ENCODE peak calls at places on chromosome 22, in four cellular contexts. Q is adrenal gland, T is cardiac muscle cell, W is body of pancreas. E is an unnamed sample.

GRCh38 chr22:21029486-21030025 is 2.8 kb downstream of the SLC7A4 start:
- DNase-seq in Q (no peak), T (no peak), W (no peak), E (no peak)

GRCh38 chr22:47597041-47597440 is 834.6 kb downstream of the TBC1D22A start:
- DNase-seq in Q (no peak), T (no peak), W (no peak), E (no peak)

GRCh38 chr22:49299821-49300231 is 527.8 kb downstream of the BRD1 start:
- DNase-seq in Q (peak), T (no peak), W (no peak), E (peak)

GRCh38 chr22:44288951-44289350 is 23.8 kb downstream of the SHISAL1 start:
- DNase-seq in Q (no peak), T (no peak), W (no peak), E (no peak)

GRCh38 chr22:18116634-18117033 is 6.0 kb downstream of the TUBA8 start:
- DNase-seq in Q (no peak), T (no peak), W (no peak), E (no peak)

GRCh38 chr22:38719196-38719595 is 13.5 kb downstream of the GTPBP1 start:
- DNase-seq in Q (peak), T (no peak), W (no peak), E (no peak)

GRCh38 chr22:40183029-40183581 is 5.4 kb downstream of the TNRC6B start:
- DNase-seq in Q (no peak), T (peak), W (peak), E (no peak)

GRCh38 chr22:22071455-22071854 is 88.9 kb upstream of the TOP3B start:
- DNase-seq in Q (no peak), T (no peak), W (no peak), E (no peak)

GRCh38 chr22:48721394-48721666 is 1106.3 kb downstream of the BRD1 start:
- DNase-seq in Q (no peak), T (no peak), W (peak), E (no peak)

GRCh38 chr22:48418831-48419230 is 1408.8 kb downstream of the BRD1 start:
- DNase-seq in Q (no peak), T (no peak), W (no peak), E (no peak)

GRCh38 chr22:38948181-38948940 is 9.0 kb upstream of the APOBEC3A start:
- DNase-seq in Q (no peak), T (no peak), W (no peak), E (peak)

GRCh38 chr22:32378703-32379272 is 21.1 kb downstream of the RFPL3 start:
- DNase-seq in Q (no peak), T (peak), W (no peak), E (no peak)

GRCh38 chr22:49873228-49873940 is 19.7 kb downstream of the ZBED4 start:
- DNase-seq in Q (no peak), T (no peak), W (no peak), E (no peak)

GRCh38 chr22:39731881-39732555 is 161.5 kb downstream of the CACNA1I start:
- DNase-seq in Q (no peak), T (no peak), W (no peak), E (no peak)

GRCh38 chr22:50706481-50707125 is 31.4 kb upstream of the ACR start:
- DNase-seq in Q (no peak), T (no peak), W (no peak), E (no peak)

GRCh38 chr22:44723801-44724200 is 21.8 kb downstream of the PRR5 start:
- DNase-seq in Q (no peak), T (no peak), W (no peak), E (no peak)

GRCh38 chr22:44365832-44366231 is 53.1 kb upstream of the SHISAL1 start:
- DNase-seq in Q (peak), T (no peak), W (no peak), E (no peak)

GRCh38 chr22:46297151-46297819 is 615 bp downstream of the GTSE1 start:
- DNase-seq in Q (peak), T (peak), W (peak), E (no peak)

GRCh38 chr22:46294784-46295183 is 1.9 kb upstream of the GTSE1 start:
- DNase-seq in Q (no peak), T (no peak), W (no peak), E (no peak)

GRCh38 chr22:46293591-46294260 is 2.9 kb upstream of the GTSE1 start:
- DNase-seq in Q (peak), T (no peak), W (peak), E (peak)

GRCh38 chr22:46296257-46297150 is at the start of gene GTSE1:
- DNase-seq in Q (peak), T (peak), W (peak), E (peak)

DNA sequence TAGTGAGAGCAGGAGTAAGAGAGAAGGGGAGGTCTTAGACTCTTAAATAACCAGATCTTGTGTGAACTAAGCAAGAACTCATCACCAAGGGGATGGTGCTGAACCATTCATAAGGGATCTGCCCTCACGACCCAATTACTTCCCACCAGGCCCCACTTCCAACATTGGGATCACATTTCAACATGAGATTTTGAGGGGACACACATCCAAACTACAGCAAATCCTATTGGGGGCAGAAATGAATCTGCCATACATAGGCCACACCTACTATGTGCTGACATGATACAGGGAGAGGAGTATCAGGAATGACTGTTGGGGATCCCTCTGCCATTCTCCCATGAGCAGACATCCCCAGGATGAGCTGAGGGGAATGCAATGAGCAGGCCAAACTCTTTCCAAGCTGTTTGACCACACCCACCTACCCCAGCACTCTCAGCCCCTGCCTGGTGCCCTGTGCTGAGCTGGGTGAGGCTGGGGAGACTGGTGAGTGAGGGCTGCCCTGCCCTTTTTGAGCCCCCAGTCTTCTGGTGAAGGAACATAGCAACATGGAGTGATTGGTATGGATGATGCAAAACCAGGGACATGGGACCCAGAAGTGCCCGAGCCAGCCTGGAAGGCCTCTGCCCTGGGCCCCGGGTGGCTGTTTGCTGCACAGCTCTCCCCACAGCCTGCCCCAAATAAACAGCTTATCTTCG is 1.2 kb upstream of the GTSE1 start:
- DNase-seq in Q (no peak), T (no peak), W (no peak), E (no peak)
- H3K27ac ChIP-seq in Q (peak), T (no peak), W (peak), E (peak)

DNA sequence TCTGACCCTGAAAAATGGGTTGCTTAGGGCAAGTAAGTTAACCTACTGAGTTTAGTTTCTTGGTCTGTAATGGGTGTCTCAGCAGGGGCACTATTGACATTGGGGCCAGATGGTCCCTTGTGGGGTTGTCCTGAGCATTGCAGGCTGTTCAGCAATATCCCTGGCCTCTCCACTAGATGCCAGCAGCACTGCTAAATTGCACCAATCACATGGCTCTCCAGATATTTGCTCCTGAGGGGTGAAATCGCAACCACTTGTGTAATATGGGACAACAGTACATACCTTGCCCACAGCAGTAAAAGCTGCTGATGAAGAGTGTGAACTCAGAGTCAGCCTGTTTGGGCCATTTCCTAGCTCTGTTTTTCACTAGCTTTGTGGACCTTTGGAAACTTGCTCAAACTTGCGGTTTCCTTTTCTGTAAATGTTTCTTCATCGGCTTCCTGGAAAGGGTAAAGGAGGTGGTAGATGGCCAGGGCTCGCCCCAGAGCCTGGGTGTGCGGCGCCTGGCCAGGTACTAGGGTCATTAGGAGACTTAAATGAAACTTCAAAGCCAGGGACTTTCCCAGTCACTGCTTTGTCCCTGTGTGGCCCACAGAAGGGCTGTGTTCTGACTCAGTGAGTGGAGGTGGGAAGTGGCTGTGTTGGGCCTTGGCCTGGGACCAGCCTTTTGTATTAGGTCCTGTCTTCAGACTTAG is 13.0 kb downstream of the NCF4 start:
- DNase-seq in Q (peak), T (peak), W (peak), E (peak)
- H3K27ac ChIP-seq in Q (peak), T (peak), W (peak), E (peak)

DNA sequence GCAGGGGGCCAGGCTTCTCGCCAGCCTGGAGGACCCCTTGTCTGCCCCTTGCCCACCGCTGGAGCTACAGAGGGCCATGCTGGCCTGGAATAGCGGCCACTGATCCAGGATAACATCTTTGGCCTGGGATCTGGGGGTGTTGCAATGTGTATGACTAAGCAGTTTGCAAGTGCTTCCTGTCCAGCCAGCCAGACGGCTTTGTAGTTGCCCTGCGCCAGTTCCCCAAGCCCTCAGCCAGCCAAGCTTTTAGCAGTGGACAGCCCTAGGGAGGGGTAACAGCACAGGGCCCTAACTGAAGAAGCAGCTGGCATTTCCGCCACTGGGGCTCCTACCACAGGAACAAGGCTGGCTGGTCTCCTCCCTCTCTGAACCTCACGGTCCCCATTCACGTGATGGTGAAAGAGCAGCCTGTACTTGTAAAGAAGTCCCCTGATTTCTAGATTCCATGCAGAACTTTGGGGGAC is 32.1 kb downstream of the UQCR10 start:
- DNase-seq in Q (peak), T (no peak), W (peak), E (peak)
- H3K27ac ChIP-seq in Q (peak), T (no peak), W (peak), E (peak)

GRCh38 chr22:26292667-26292995 is 123.4 kb downstream of the SEZ6L start:
- DNase-seq in Q (no peak), T (no peak), W (no peak), E (no peak)
- H3K27ac ChIP-seq in Q (no peak), T (no peak), W (no peak), E (no peak)

E was measured in Peyer's patch.